ENCODE peak calls at places on chromosomes 3 and 15, in seven cellular contexts. One of them, this sample, is unnamed.
A peak's percentile ranks its signal among the peaks of the same experiment; 100 is the strongest.

GRCh38 chr3:62133015-62133414 is 240.3 kb downstream of the FEZF2 start:
- DNase-seq in neural progenitor cell: no peak
- DNase-seq in hepatocyte: no peak
- DNase-seq in GM23248: no peak
- DNase-seq in GM23338: no peak
- DNase-seq in HCT116: no peak
- DNase-seq in PC-3: no peak
- DNase-seq in this sample: no peak

GRCh38 chr3:4766263-4766662 is 213.0 kb upstream of the BHLHE40 start:
- DNase-seq in neural progenitor cell: no peak
- DNase-seq in hepatocyte: no peak
- DNase-seq in GM23248: no peak
- DNase-seq in GM23338: no peak
- DNase-seq in HCT116: no peak
- DNase-seq in PC-3: no peak
- DNase-seq in this sample: no peak

GRCh38 chr3:188712257-188712924 is 459.4 kb upstream of the TPRG1 start:
- DNase-seq in neural progenitor cell: no peak
- DNase-seq in hepatocyte: peak; percentile 50
- DNase-seq in GM23248: peak; percentile 59
- DNase-seq in GM23338: no peak
- DNase-seq in HCT116: no peak
- DNase-seq in PC-3: peak; percentile 77
- DNase-seq in this sample: no peak

GRCh38 chr3:187968883-187969580 is 184.9 kb upstream of the LPP start:
- DNase-seq in neural progenitor cell: no peak
- DNase-seq in hepatocyte: peak; percentile 47
- DNase-seq in GM23248: peak; percentile 86
- DNase-seq in GM23338: no peak
- DNase-seq in HCT116: no peak
- DNase-seq in PC-3: peak; percentile 47
- DNase-seq in this sample: no peak

GRCh38 chr15:44381223-44381622 is 46.2 kb upstream of the CTDSPL2 start:
- DNase-seq in neural progenitor cell: no peak
- DNase-seq in hepatocyte: no peak
- DNase-seq in GM23248: peak; percentile 19
- DNase-seq in GM23338: no peak
- DNase-seq in HCT116: no peak
- DNase-seq in PC-3: no peak
- DNase-seq in this sample: no peak

GRCh38 chr3:95333826-95334225 is 1271.0 kb downstream of the NSUN3 start:
- DNase-seq in neural progenitor cell: no peak
- DNase-seq in hepatocyte: no peak
- DNase-seq in GM23248: no peak
- DNase-seq in GM23338: no peak
- DNase-seq in HCT116: no peak
- DNase-seq in PC-3: peak; percentile 83
- DNase-seq in this sample: no peak

GRCh38 chr3:14864131-14864530 is 45.4 kb downstream of the FGD5 start:
- DNase-seq in neural progenitor cell: no peak
- DNase-seq in hepatocyte: no peak
- DNase-seq in GM23248: no peak
- DNase-seq in GM23338: no peak
- DNase-seq in HCT116: no peak
- DNase-seq in PC-3: no peak
- DNase-seq in this sample: no peak

GRCh38 chr15:101504866-101505609 is 15.5 kb upstream of the PCSK6 start:
- DNase-seq in neural progenitor cell: no peak
- DNase-seq in hepatocyte: no peak
- DNase-seq in GM23248: peak; percentile 37
- DNase-seq in GM23338: no peak
- DNase-seq in HCT116: no peak
- DNase-seq in PC-3: no peak
- DNase-seq in this sample: no peak

GRCh38 chr3:99647081-99647480 is 8.7 kb downstream of the COL8A1 start:
- DNase-seq in neural progenitor cell: no peak
- DNase-seq in hepatocyte: no peak
- DNase-seq in GM23248: peak; percentile 55
- DNase-seq in GM23338: no peak
- DNase-seq in HCT116: no peak
- DNase-seq in PC-3: no peak
- DNase-seq in this sample: no peak

GRCh38 chr15:48868018-48868417 is 9.9 kb upstream of the EID1 start:
- DNase-seq in neural progenitor cell: no peak
- DNase-seq in hepatocyte: no peak
- DNase-seq in GM23248: no peak
- DNase-seq in GM23338: no peak
- DNase-seq in HCT116: no peak
- DNase-seq in PC-3: no peak
- DNase-seq in this sample: no peak

GRCh38 chr3:52052831-52053306 is 3.5 kb downstream of the DUSP7 start:
- DNase-seq in neural progenitor cell: peak; percentile 75
- DNase-seq in hepatocyte: peak; percentile 65
- DNase-seq in GM23248: peak; percentile 91
- DNase-seq in GM23338: peak; percentile 88
- DNase-seq in HCT116: no peak
- DNase-seq in PC-3: peak; percentile 76
- DNase-seq in this sample: no peak

GRCh38 chr3:50242778-50243551 is 7.0 kb downstream of the GNAI2 start:
- DNase-seq in neural progenitor cell: no peak
- DNase-seq in hepatocyte: no peak
- DNase-seq in GM23248: peak; percentile 71
- DNase-seq in GM23338: peak; percentile 60
- DNase-seq in HCT116: no peak
- DNase-seq in PC-3: no peak
- DNase-seq in this sample: no peak

GRCh38 chr15:100889359-100890058 is 9.9 kb downstream of the ALDH1A3 start:
- DNase-seq in neural progenitor cell: no peak
- DNase-seq in hepatocyte: peak; percentile 59
- DNase-seq in GM23248: peak; percentile 92
- DNase-seq in GM23338: peak; percentile 41
- DNase-seq in HCT116: no peak
- DNase-seq in PC-3: peak; percentile 68
- DNase-seq in this sample: no peak

GRCh38 chr3:89586676-89587075 is 479.3 kb downstream of the EPHA3 start:
- DNase-seq in neural progenitor cell: no peak
- DNase-seq in hepatocyte: no peak
- DNase-seq in GM23248: no peak
- DNase-seq in GM23338: no peak
- DNase-seq in HCT116: no peak
- DNase-seq in PC-3: no peak
- DNase-seq in this sample: no peak

GRCh38 chr15:39857132-39857531 is 62.9 kb downstream of the GPR176 start:
- DNase-seq in neural progenitor cell: no peak
- DNase-seq in hepatocyte: no peak
- DNase-seq in GM23248: no peak
- DNase-seq in GM23338: no peak
- DNase-seq in HCT116: no peak
- DNase-seq in PC-3: no peak
- DNase-seq in this sample: no peak

GRCh38 chr15:97168704-97169475 is 791.6 kb upstream of the ARRDC4 start:
- DNase-seq in neural progenitor cell: peak; percentile 48
- DNase-seq in hepatocyte: no peak
- DNase-seq in GM23248: no peak
- DNase-seq in GM23338: peak; percentile 32
- DNase-seq in HCT116: no peak
- DNase-seq in PC-3: no peak
- DNase-seq in this sample: no peak

GRCh38 chr3:150965436-150965835 is 7.1 kb downstream of the CLRN1 start:
- DNase-seq in neural progenitor cell: no peak
- DNase-seq in hepatocyte: no peak
- DNase-seq in GM23248: peak; percentile 9
- DNase-seq in GM23338: no peak
- DNase-seq in HCT116: no peak
- DNase-seq in PC-3: no peak
- DNase-seq in this sample: no peak

GRCh38 chr15:68363353-68363752 is 68.6 kb downstream of the ITGA11 start:
- DNase-seq in neural progenitor cell: no peak
- DNase-seq in hepatocyte: no peak
- DNase-seq in GM23248: peak; percentile 14
- DNase-seq in GM23338: no peak
- DNase-seq in HCT116: no peak
- DNase-seq in PC-3: no peak
- DNase-seq in this sample: no peak

GRCh38 chr3:119294402-119294888 is 262 bp downstream of the ARHGAP31 start:
- DNase-seq in neural progenitor cell: peak; percentile 51
- DNase-seq in hepatocyte: peak; percentile 60
- DNase-seq in GM23248: peak; percentile 67
- DNase-seq in GM23338: no peak
- DNase-seq in HCT116: no peak
- DNase-seq in PC-3: no peak
- DNase-seq in this sample: peak; percentile 71

GRCh38 chr3:73080201-73080966 is 18.9 kb downstream of the EBLN2 start:
- DNase-seq in neural progenitor cell: no peak
- DNase-seq in hepatocyte: no peak
- DNase-seq in GM23248: no peak
- DNase-seq in GM23338: no peak
- DNase-seq in HCT116: no peak
- DNase-seq in PC-3: no peak
- DNase-seq in this sample: no peak

GRCh38 chr3:78317774-78318173 is 1277.9 kb downstream of the ROBO2 start:
- DNase-seq in neural progenitor cell: no peak
- DNase-seq in hepatocyte: no peak
- DNase-seq in GM23248: no peak
- DNase-seq in GM23338: no peak
- DNase-seq in HCT116: no peak
- DNase-seq in PC-3: no peak
- DNase-seq in this sample: no peak

GRCh38 chr3:194212021-194212868 is 76.3 kb downstream of the HES1 start:
- DNase-seq in neural progenitor cell: peak; percentile 91
- DNase-seq in hepatocyte: no peak
- DNase-seq in GM23248: no peak
- DNase-seq in GM23338: peak; percentile 57
- DNase-seq in HCT116: no peak
- DNase-seq in PC-3: no peak
- DNase-seq in this sample: no peak

GRCh38 chr3:138944842-138945645 is 1.9 kb downstream of the FOXL2 start:
- DNase-seq in neural progenitor cell: peak; percentile 85
- DNase-seq in hepatocyte: peak; percentile 29
- DNase-seq in GM23248: no peak
- DNase-seq in GM23338: peak; percentile 73
- DNase-seq in HCT116: no peak
- DNase-seq in PC-3: no peak
- DNase-seq in this sample: no peak

GRCh38 chr3:138944136-138944658 is 2.7 kb downstream of the FOXL2 start:
- DNase-seq in neural progenitor cell: peak; percentile 58
- DNase-seq in hepatocyte: no peak
- DNase-seq in GM23248: no peak
- DNase-seq in GM23338: peak; percentile 76
- DNase-seq in HCT116: no peak
- DNase-seq in PC-3: no peak
- DNase-seq in this sample: no peak

GRCh38 chr3:138942861-138943623 is 3.9 kb downstream of the FOXL2 start:
- DNase-seq in neural progenitor cell: peak; percentile 67
- DNase-seq in hepatocyte: no peak
- DNase-seq in GM23248: no peak
- DNase-seq in GM23338: peak; percentile 66
- DNase-seq in HCT116: no peak
- DNase-seq in PC-3: no peak
- DNase-seq in this sample: no peak

GRCh38 chr3:138942271-138942670 is 4.7 kb downstream of the FOXL2 start:
- DNase-seq in neural progenitor cell: no peak
- DNase-seq in hepatocyte: no peak
- DNase-seq in GM23248: no peak
- DNase-seq in GM23338: no peak
- DNase-seq in HCT116: no peak
- DNase-seq in PC-3: no peak
- DNase-seq in this sample: no peak

DNA sequence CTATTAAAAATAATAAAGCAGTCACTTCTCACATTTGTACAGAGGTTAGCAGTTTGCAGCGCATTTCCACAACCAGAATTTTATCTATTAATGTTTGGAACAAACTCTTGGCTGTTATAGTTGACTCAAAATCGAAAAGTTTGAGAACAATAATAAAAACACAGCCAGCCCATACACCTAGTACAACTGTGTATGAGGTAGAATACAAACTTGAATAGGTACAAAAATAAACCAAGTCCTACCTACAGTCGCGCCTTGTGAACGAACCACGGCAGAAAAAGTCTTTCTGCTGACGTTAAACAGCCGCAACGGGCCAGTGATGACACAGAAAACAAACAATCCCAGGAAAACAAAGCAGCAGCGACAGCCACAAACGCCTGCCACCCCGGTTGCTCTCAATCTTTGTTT is 3.2 kb downstream of the FOXL2 start:
- DNase-seq in neural progenitor cell: peak; percentile 59
- DNase-seq in hepatocyte: no peak
- DNase-seq in GM23248: no peak
- DNase-seq in GM23338: no peak
- DNase-seq in HCT116: no peak
- DNase-seq in PC-3: peak; percentile 31
- DNase-seq in this sample: no peak
- TF ChIP-seq EZH2 in neural progenitor cell: no peak
- TF ChIP-seq EZH2 in hepatocyte: no peak
- TF ChIP-seq EZH2 in GM23248: no peak
- TF ChIP-seq EZH2 in GM23338: no peak
- TF ChIP-seq EZH2 in HCT116: no peak
- TF ChIP-seq EZH2 in PC-3: no peak
- TF ChIP-seq EZH2 in this sample: no peak

GRCh38 chr3:100871307-100871706 is 121.9 kb downstream of the ABI3BP start:
- DNase-seq in neural progenitor cell: no peak
- DNase-seq in hepatocyte: no peak
- DNase-seq in GM23248: no peak
- DNase-seq in GM23338: no peak
- DNase-seq in HCT116: no peak
- DNase-seq in PC-3: no peak
- DNase-seq in this sample: no peak
- TF ChIP-seq EZH2phosphoT487 in neural progenitor cell: no peak
- TF ChIP-seq EZH2phosphoT487 in hepatocyte: no peak
- TF ChIP-seq EZH2phosphoT487 in GM23248: no peak
- TF ChIP-seq EZH2phosphoT487 in GM23338: no peak
- TF ChIP-seq EZH2phosphoT487 in HCT116: no peak
- TF ChIP-seq EZH2phosphoT487 in PC-3: no peak
- TF ChIP-seq EZH2phosphoT487 in this sample: no peak

DNA sequence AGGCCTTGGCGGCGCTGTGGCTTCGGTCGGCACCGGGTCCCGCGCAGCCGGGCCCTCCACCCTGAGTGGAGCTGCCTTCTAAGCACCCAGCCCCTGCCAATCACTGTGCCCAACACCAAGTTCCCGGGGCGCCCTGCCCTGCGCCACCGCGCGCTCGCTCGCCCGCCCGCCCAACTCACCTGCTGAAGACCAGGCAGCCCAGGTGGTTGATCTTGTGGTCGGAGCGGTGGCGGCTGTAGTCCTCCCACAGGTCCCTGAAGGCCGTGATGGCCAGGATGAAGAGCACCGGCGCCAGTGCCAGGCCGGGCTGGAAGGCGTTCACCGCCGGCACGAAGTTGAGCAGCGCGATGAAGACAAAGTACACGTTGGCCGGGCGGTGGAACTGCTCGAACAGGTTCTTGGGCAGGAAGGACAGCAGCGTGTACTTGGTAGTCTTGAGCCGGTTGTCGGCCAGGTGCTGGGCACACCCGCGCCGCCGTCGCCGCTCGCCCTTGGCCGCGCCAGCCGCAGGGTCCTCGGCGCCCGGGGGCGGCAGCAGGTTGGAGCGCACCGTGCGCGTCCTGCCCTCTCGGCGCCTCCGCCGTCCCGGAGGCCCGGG is 559 bp downstream of the ATP10A start:
- DNase-seq in neural progenitor cell: peak; percentile 21
- DNase-seq in hepatocyte: peak; percentile 51
- DNase-seq in GM23248: peak; percentile 62
- DNase-seq in GM23338: peak; percentile 57
- DNase-seq in HCT116: no peak
- DNase-seq in PC-3: peak; percentile 44
- DNase-seq in this sample: no peak
- TF ChIP-seq EZH2 in neural progenitor cell: peak; percentile 95
- TF ChIP-seq EZH2 in hepatocyte: no peak
- TF ChIP-seq EZH2 in GM23248: no peak
- TF ChIP-seq EZH2 in GM23338: peak; percentile 63
- TF ChIP-seq EZH2 in HCT116: no peak
- TF ChIP-seq EZH2 in PC-3: no peak
- TF ChIP-seq EZH2 in this sample: no peak

GRCh38 chr3:196661400-196661799 is 21.9 kb downstream of the NRROS start:
- DNase-seq in neural progenitor cell: no peak
- DNase-seq in hepatocyte: no peak
- DNase-seq in GM23248: no peak
- DNase-seq in GM23338: no peak
- DNase-seq in HCT116: no peak
- DNase-seq in PC-3: no peak
- DNase-seq in this sample: no peak
- TF ChIP-seq EZH2phosphoT487 in neural progenitor cell: no peak
- TF ChIP-seq EZH2phosphoT487 in hepatocyte: no peak
- TF ChIP-seq EZH2phosphoT487 in GM23248: no peak
- TF ChIP-seq EZH2phosphoT487 in GM23338: no peak
- TF ChIP-seq EZH2phosphoT487 in HCT116: no peak
- TF ChIP-seq EZH2phosphoT487 in PC-3: no peak
- TF ChIP-seq EZH2phosphoT487 in this sample: no peak

This sample was measured in MM.1S.